ENCODE peak calls at places on chromosomes 5 and 9, in four cellular contexts. One of them, this sample, is unnamed.

GRCh38 chr5:141272906-141273305 is 27.7 kb downstream of the PCDHB15 start:
- DNase-seq in AG08395: no peak
- DNase-seq in stimulated activated CD8-positive, alpha-beta memory T cell treated with anti-CD3 and anti-CD28 coated beads, Interleukin-15, amount 100 ng/mL, for 1 hour: no peak
- DNase-seq in SIG-M5: no peak
- DNase-seq in this sample: no peak

GRCh38 chr5:68261174-68262021 is 45.8 kb downstream of the PIK3R1 start:
- DNase-seq in AG08395: no peak
- DNase-seq in stimulated activated CD8-positive, alpha-beta memory T cell treated with anti-CD3 and anti-CD28 coated beads, Interleukin-15, amount 100 ng/mL, for 1 hour: no peak
- DNase-seq in SIG-M5: no peak
- DNase-seq in this sample: peak

GRCh38 chr5:45696206-45696836 is at the start of gene HCN1:
- DNase-seq in AG08395: peak
- DNase-seq in stimulated activated CD8-positive, alpha-beta memory T cell treated with anti-CD3 and anti-CD28 coated beads, Interleukin-15, amount 100 ng/mL, for 1 hour: no peak
- DNase-seq in SIG-M5: no peak
- DNase-seq in this sample: peak

GRCh38 chr9:131402738-131403492 is 9.0 kb downstream of the PRRC2B start:
- DNase-seq in AG08395: peak
- DNase-seq in stimulated activated CD8-positive, alpha-beta memory T cell treated with anti-CD3 and anti-CD28 coated beads, Interleukin-15, amount 100 ng/mL, for 1 hour: no peak
- DNase-seq in SIG-M5: no peak
- DNase-seq in this sample: peak

GRCh38 chr5:9207820-9208418 is 338.0 kb downstream of the SEMA5A start:
- DNase-seq in AG08395: peak
- DNase-seq in stimulated activated CD8-positive, alpha-beta memory T cell treated with anti-CD3 and anti-CD28 coated beads, Interleukin-15, amount 100 ng/mL, for 1 hour: no peak
- DNase-seq in SIG-M5: peak
- DNase-seq in this sample: peak

GRCh38 chr9:37083654-37084053 is 36.7 kb upstream of the ZCCHC7 start:
- DNase-seq in AG08395: no peak
- DNase-seq in stimulated activated CD8-positive, alpha-beta memory T cell treated with anti-CD3 and anti-CD28 coated beads, Interleukin-15, amount 100 ng/mL, for 1 hour: no peak
- DNase-seq in SIG-M5: no peak
- DNase-seq in this sample: no peak

GRCh38 chr9:30065888-30066287 is 2318.6 kb upstream of the ACO1 start:
- DNase-seq in AG08395: no peak
- DNase-seq in stimulated activated CD8-positive, alpha-beta memory T cell treated with anti-CD3 and anti-CD28 coated beads, Interleukin-15, amount 100 ng/mL, for 1 hour: no peak
- DNase-seq in SIG-M5: no peak
- DNase-seq in this sample: no peak

GRCh38 chr5:15117691-15118090 is 246.1 kb upstream of the ANKH start:
- DNase-seq in AG08395: no peak
- DNase-seq in stimulated activated CD8-positive, alpha-beta memory T cell treated with anti-CD3 and anti-CD28 coated beads, Interleukin-15, amount 100 ng/mL, for 1 hour: no peak
- DNase-seq in SIG-M5: no peak
- DNase-seq in this sample: no peak

GRCh38 chr9:81535542-81536241 is 153.7 kb downstream of the TLE1 start:
- DNase-seq in AG08395: no peak
- DNase-seq in stimulated activated CD8-positive, alpha-beta memory T cell treated with anti-CD3 and anti-CD28 coated beads, Interleukin-15, amount 100 ng/mL, for 1 hour: no peak
- DNase-seq in SIG-M5: no peak
- DNase-seq in this sample: peak

GRCh38 chr9:92648447-92649406 is 21.2 kb downstream of the IPPK start:
- DNase-seq in AG08395: no peak
- DNase-seq in stimulated activated CD8-positive, alpha-beta memory T cell treated with anti-CD3 and anti-CD28 coated beads, Interleukin-15, amount 100 ng/mL, for 1 hour: no peak
- DNase-seq in SIG-M5: no peak
- DNase-seq in this sample: no peak

GRCh38 chr9:123778232-123778902 is 151.6 kb downstream of the DENND1A start:
- DNase-seq in AG08395: no peak
- DNase-seq in stimulated activated CD8-positive, alpha-beta memory T cell treated with anti-CD3 and anti-CD28 coated beads, Interleukin-15, amount 100 ng/mL, for 1 hour: no peak
- DNase-seq in SIG-M5: no peak
- DNase-seq in this sample: no peak

GRCh38 chr9:86637515-86637914 is 283.3 kb upstream of the TUT7 start:
- DNase-seq in AG08395: peak
- DNase-seq in stimulated activated CD8-positive, alpha-beta memory T cell treated with anti-CD3 and anti-CD28 coated beads, Interleukin-15, amount 100 ng/mL, for 1 hour: no peak
- DNase-seq in SIG-M5: no peak
- DNase-seq in this sample: peak

GRCh38 chr9:114662081-114662989 is 4.7 kb upstream of the TEX53 start:
- DNase-seq in AG08395: peak
- DNase-seq in stimulated activated CD8-positive, alpha-beta memory T cell treated with anti-CD3 and anti-CD28 coated beads, Interleukin-15, amount 100 ng/mL, for 1 hour: peak
- DNase-seq in SIG-M5: no peak
- DNase-seq in this sample: peak

GRCh38 chr9:137176302-137177182 is 4.7 kb upstream of the TMEM210 start:
- DNase-seq in AG08395: peak
- DNase-seq in stimulated activated CD8-positive, alpha-beta memory T cell treated with anti-CD3 and anti-CD28 coated beads, Interleukin-15, amount 100 ng/mL, for 1 hour: no peak
- DNase-seq in SIG-M5: no peak
- DNase-seq in this sample: peak